ENCODE peak calls at places on chromosomes 4 and X, in five cellular contexts. P is T-helper 1 cell, Y is erythroblast, Z is IMR-90, U is left cardiac atrium. J is an unnamed sample.

GRCh38 chrX:12954376-12954775 is 20.5 kb upstream of the TMSB4X start:
- DNase-seq in U (no peak), P (no peak), Y (no peak), Z (no peak), J (no peak)

GRCh38 chrX:15334561-15334960 is 762 bp downstream of the PIGA start:
- DNase-seq in P (no peak), Z (peak), Y (peak), U (no peak), J (no peak)

GRCh38 chr4:172809319-172809718 is 359.3 kb upstream of the GALNT7 start:
- DNase-seq in Y (no peak), P (no peak), U (no peak), Z (no peak), J (no peak)

GRCh38 chr4:2324891-2325290 is 63.0 kb upstream of the MXD4 start:
- DNase-seq in Y (no peak), P (no peak), Z (no peak), U (no peak), J (no peak)

GRCh38 chr4:56843421-56843899 is 22.0 kb upstream of the SPINK2 start:
- DNase-seq in Y (no peak), P (no peak), Z (no peak), U (no peak), J (no peak)

GRCh38 chr4:20354120-20354519 is 102.4 kb downstream of the SLIT2 start:
- DNase-seq in Y (no peak), Z (no peak), U (no peak), P (no peak), J (no peak)

GRCh38 chr4:16521156-16521915 is 295.1 kb upstream of the TAPT1 start:
- DNase-seq in Z (no peak), P (no peak), U (no peak), Y (no peak), J (no peak)

GRCh38 chrX:71815906-71816156 is 52.7 kb downstream of the CXorf49B start:
- DNase-seq in P (no peak), Y (no peak), Z (no peak), U (no peak), J (no peak)

GRCh38 chr4:145709336-145709735 is 29.4 kb downstream of the C4orf51 start:
- DNase-seq in Z (no peak), P (no peak), Y (no peak), U (no peak), J (no peak)

GRCh38 chr4:184283659-184284335 is 66.1 kb upstream of the ENPP6 start:
- DNase-seq in P (no peak), Z (no peak), U (no peak), Y (no peak), J (no peak)

GRCh38 chr4:73698217-73698616 is 42.2 kb upstream of the CXCL8 start:
- DNase-seq in Y (no peak), U (no peak), P (no peak), Z (peak), J (no peak)

GRCh38 chr4:99404595-99405287 is 30.4 kb downstream of the ADH7 start:
- DNase-seq in U (no peak), Y (no peak), P (no peak), Z (peak), J (no peak)